ENCODE peak calls at places on chromosomes 4 and X, in eight cellular contexts. One of them, this sample, is unnamed. For H3K9me3 and H3K36me3, the result is how much of the 10 kb centered on the place peaks cover.

GRCh38 chr4:153060191-153060590 is 124.1 kb downstream of the FHDC1 start:
- DNase-seq in astrocyte: no peak
- DNase-seq in endothelial cell of umbilical vein: no peak
- DNase-seq in MM.1S: no peak
- DNase-seq in neural progenitor cell: no peak
- DNase-seq in IMR-90: no peak
- DNase-seq in fibroblast of lung: no peak
- DNase-seq in OCI-LY7: no peak
- DNase-seq in this sample: no peak

GRCh38 chrX:9610774-9611392 is 146.0 kb downstream of the TBL1X start:
- DNase-seq in astrocyte: peak
- DNase-seq in MM.1S: no peak
- DNase-seq in neural progenitor cell: no peak
- DNase-seq in IMR-90: peak
- DNase-seq in OCI-LY7: no peak
- DNase-seq in fibroblast of lung: peak
- DNase-seq in endothelial cell of umbilical vein: peak
- DNase-seq in this sample: no peak

GRCh38 chrX:460823-461640 is 74.3 kb upstream of the PPP2R3B start:
- DNase-seq in neural progenitor cell: no peak
- DNase-seq in MM.1S: no peak
- DNase-seq in endothelial cell of umbilical vein: no peak
- DNase-seq in fibroblast of lung: no peak
- DNase-seq in astrocyte: no peak
- DNase-seq in OCI-LY7: no peak
- DNase-seq in IMR-90: no peak
- DNase-seq in this sample: no peak

GRCh38 chrX:2642791-2643190 is 48.3 kb upstream of the CD99 start:
- DNase-seq in OCI-LY7: no peak
- DNase-seq in astrocyte: peak
- DNase-seq in fibroblast of lung: peak
- DNase-seq in MM.1S: no peak
- DNase-seq in IMR-90: no peak
- DNase-seq in endothelial cell of umbilical vein: no peak
- DNase-seq in neural progenitor cell: no peak
- DNase-seq in this sample: no peak

GRCh38 chr4:36222702-36223101 is 21.6 kb downstream of the ARAP2 start:
- DNase-seq in endothelial cell of umbilical vein: no peak
- DNase-seq in neural progenitor cell: no peak
- DNase-seq in astrocyte: peak
- DNase-seq in OCI-LY7: no peak
- DNase-seq in MM.1S: no peak
- DNase-seq in fibroblast of lung: peak
- DNase-seq in IMR-90: no peak
- DNase-seq in this sample: no peak

GRCh38 chr4:66929748-66930147 is 615.6 kb downstream of the CENPC start:
- DNase-seq in OCI-LY7: no peak
- DNase-seq in astrocyte: no peak
- DNase-seq in MM.1S: no peak
- DNase-seq in neural progenitor cell: no peak
- DNase-seq in endothelial cell of umbilical vein: no peak
- DNase-seq in fibroblast of lung: no peak
- DNase-seq in IMR-90: no peak
- DNase-seq in this sample: no peak

GRCh38 chrX:103099706-103100105 is 6.8 kb upstream of the NXF3 start:
- DNase-seq in MM.1S: no peak
- DNase-seq in OCI-LY7: no peak
- DNase-seq in astrocyte: no peak
- DNase-seq in fibroblast of lung: peak
- DNase-seq in neural progenitor cell: no peak
- DNase-seq in endothelial cell of umbilical vein: no peak
- DNase-seq in IMR-90: no peak
- DNase-seq in this sample: no peak

GRCh38 chr4:135434936-135435335 is 1233.3 kb upstream of the PABPC4L start:
- DNase-seq in MM.1S: no peak
- DNase-seq in IMR-90: no peak
- DNase-seq in astrocyte: no peak
- DNase-seq in OCI-LY7: no peak
- DNase-seq in neural progenitor cell: no peak
- DNase-seq in endothelial cell of umbilical vein: no peak
- DNase-seq in fibroblast of lung: peak
- DNase-seq in this sample: no peak

GRCh38 chr4:52038109-52038912 is at the start of gene SGCB:
- DNase-seq in endothelial cell of umbilical vein: peak
- DNase-seq in OCI-LY7: peak
- DNase-seq in neural progenitor cell: peak
- DNase-seq in MM.1S: peak
- DNase-seq in fibroblast of lung: peak
- DNase-seq in IMR-90: peak
- DNase-seq in astrocyte: peak
- DNase-seq in this sample: no peak

DNA sequence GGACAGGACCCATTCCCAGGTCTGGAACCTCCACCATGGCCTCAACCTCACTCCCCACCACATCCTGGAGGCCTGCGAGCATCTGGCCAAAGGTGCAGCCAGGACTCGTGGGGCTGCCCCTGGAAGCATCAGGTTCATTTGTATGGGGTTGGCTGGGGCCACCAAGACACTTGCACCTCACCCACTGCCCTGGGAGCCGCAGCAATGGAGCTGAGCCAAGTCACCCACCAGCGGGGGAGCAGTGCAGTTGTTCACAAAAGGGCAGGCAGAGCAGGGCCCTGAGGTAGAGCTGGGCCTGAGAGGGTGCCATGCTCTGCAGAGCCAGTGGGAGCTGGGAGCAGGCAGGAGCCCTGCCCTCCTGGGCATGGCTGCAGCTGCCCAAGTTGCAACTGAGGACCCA is 163.5 kb downstream of the FAM47A start:
- DNase-seq in OCI-LY7: no peak
- DNase-seq in IMR-90: no peak
- DNase-seq in fibroblast of lung: no peak
- DNase-seq in astrocyte: no peak
- DNase-seq in neural progenitor cell: no peak
- DNase-seq in MM.1S: no peak
- DNase-seq in endothelial cell of umbilical vein: no peak
- DNase-seq in this sample: no peak
- H3K9me3 ChIP-seq in OCI-LY7: under half
- H3K9me3 ChIP-seq in IMR-90: under half
- H3K9me3 ChIP-seq in fibroblast of lung: under half
- H3K9me3 ChIP-seq in astrocyte: under half
- H3K9me3 ChIP-seq in neural progenitor cell: under half
- H3K9me3 ChIP-seq in MM.1S: under half
- H3K9me3 ChIP-seq in endothelial cell of umbilical vein: under half
- H3K9me3 ChIP-seq in this sample: under half

DNA sequence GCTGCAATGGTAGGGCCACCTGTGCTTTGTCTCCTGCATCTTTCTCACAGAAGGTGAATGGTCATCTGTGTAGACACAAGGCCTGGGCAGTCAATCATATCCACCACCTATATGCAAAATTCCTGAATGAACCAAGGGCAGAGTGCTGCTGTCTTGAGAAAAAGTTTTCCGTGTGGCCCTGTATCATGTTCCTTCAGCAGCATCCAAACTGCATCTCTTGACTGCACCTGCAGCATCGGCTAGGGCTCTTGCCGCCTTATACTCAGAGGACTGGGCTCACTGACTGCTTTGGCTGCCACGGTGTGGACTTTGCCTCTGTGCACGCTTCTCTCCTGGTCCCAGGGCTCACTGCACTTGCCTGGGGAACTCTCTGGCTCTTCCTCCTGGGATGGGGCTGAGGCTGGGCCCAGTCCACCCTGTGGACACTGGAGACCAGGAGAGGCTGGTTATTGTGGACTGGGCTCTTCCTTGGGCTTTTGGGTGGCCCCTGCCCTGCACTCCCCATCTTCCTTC is 39.5 kb upstream of the STS start:
- DNase-seq in endothelial cell of umbilical vein: no peak
- DNase-seq in IMR-90: no peak
- DNase-seq in fibroblast of lung: no peak
- DNase-seq in OCI-LY7: no peak
- DNase-seq in MM.1S: no peak
- DNase-seq in neural progenitor cell: no peak
- DNase-seq in astrocyte: no peak
- DNase-seq in this sample: no peak
- H3K4me2 ChIP-seq in endothelial cell of umbilical vein: no peak
- H3K4me2 ChIP-seq in IMR-90: no peak
- H3K4me2 ChIP-seq in fibroblast of lung: no peak
- H3K4me2 ChIP-seq in OCI-LY7: peak
- H3K4me2 ChIP-seq in MM.1S: no peak
- H3K4me2 ChIP-seq in neural progenitor cell: no peak
- H3K4me2 ChIP-seq in astrocyte: no peak
- H3K4me2 ChIP-seq in this sample: no peak

GRCh38 chr4:188109157-188109755 is at the start of gene TRIML2:
- DNase-seq in OCI-LY7: no peak
- DNase-seq in astrocyte: no peak
- DNase-seq in endothelial cell of umbilical vein: no peak
- DNase-seq in MM.1S: no peak
- DNase-seq in IMR-90: no peak
- DNase-seq in fibroblast of lung: no peak
- DNase-seq in neural progenitor cell: no peak
- DNase-seq in this sample: no peak

GRCh38 chr4:188110741-188111458 is 1.5 kb upstream of the TRIML2 start:
- DNase-seq in MM.1S: no peak
- DNase-seq in endothelial cell of umbilical vein: no peak
- DNase-seq in OCI-LY7: no peak
- DNase-seq in neural progenitor cell: no peak
- DNase-seq in astrocyte: no peak
- DNase-seq in fibroblast of lung: no peak
- DNase-seq in IMR-90: peak
- DNase-seq in this sample: no peak

GRCh38 chr4:188107931-188108843 is 1.2 kb downstream of the TRIML2 start:
- DNase-seq in astrocyte: no peak
- DNase-seq in MM.1S: no peak
- DNase-seq in neural progenitor cell: peak
- DNase-seq in endothelial cell of umbilical vein: no peak
- DNase-seq in fibroblast of lung: peak
- DNase-seq in OCI-LY7: no peak
- DNase-seq in IMR-90: peak
- DNase-seq in this sample: no peak

GRCh38 chr4:188110036-188110435 is 633 bp upstream of the TRIML2 start:
- DNase-seq in IMR-90: no peak
- DNase-seq in fibroblast of lung: no peak
- DNase-seq in OCI-LY7: no peak
- DNase-seq in astrocyte: no peak
- DNase-seq in MM.1S: no peak
- DNase-seq in endothelial cell of umbilical vein: no peak
- DNase-seq in neural progenitor cell: no peak
- DNase-seq in this sample: no peak

GRCh38 chr4:188106454-188106853 is 2.9 kb downstream of the TRIML2 start:
- DNase-seq in neural progenitor cell: no peak
- DNase-seq in OCI-LY7: no peak
- DNase-seq in MM.1S: no peak
- DNase-seq in astrocyte: no peak
- DNase-seq in endothelial cell of umbilical vein: no peak
- DNase-seq in IMR-90: no peak
- DNase-seq in fibroblast of lung: no peak
- DNase-seq in this sample: no peak
- H3K36me3 ChIP-seq in neural progenitor cell: under half
- H3K36me3 ChIP-seq in OCI-LY7: under half
- H3K36me3 ChIP-seq in MM.1S: under half
- H3K36me3 ChIP-seq in astrocyte: under half
- H3K36me3 ChIP-seq in endothelial cell of umbilical vein: under half
- H3K36me3 ChIP-seq in IMR-90: under half
- H3K36me3 ChIP-seq in fibroblast of lung: under half
- H3K36me3 ChIP-seq in this sample: under half

GRCh38 chrX:40327085-40327484 is 229.3 kb upstream of the BCOR start:
- DNase-seq in OCI-LY7: no peak
- DNase-seq in endothelial cell of umbilical vein: no peak
- DNase-seq in astrocyte: no peak
- DNase-seq in MM.1S: no peak
- DNase-seq in fibroblast of lung: no peak
- DNase-seq in IMR-90: no peak
- DNase-seq in neural progenitor cell: no peak
- DNase-seq in this sample: no peak

GRCh38 chrX:40331766-40332165 is 234.0 kb upstream of the BCOR start:
- DNase-seq in MM.1S: no peak
- DNase-seq in neural progenitor cell: no peak
- DNase-seq in IMR-90: no peak
- DNase-seq in endothelial cell of umbilical vein: no peak
- DNase-seq in fibroblast of lung: no peak
- DNase-seq in astrocyte: no peak
- DNase-seq in OCI-LY7: no peak
- DNase-seq in this sample: no peak

GRCh38 chrX:40331353-40331752 is 233.6 kb upstream of the BCOR start:
- DNase-seq in OCI-LY7: no peak
- DNase-seq in MM.1S: no peak
- DNase-seq in fibroblast of lung: no peak
- DNase-seq in IMR-90: no peak
- DNase-seq in endothelial cell of umbilical vein: no peak
- DNase-seq in neural progenitor cell: no peak
- DNase-seq in astrocyte: no peak
- DNase-seq in this sample: no peak

GRCh38 chrX:40326186-40326965 is 228.6 kb upstream of the BCOR start:
- DNase-seq in MM.1S: no peak
- DNase-seq in fibroblast of lung: peak
- DNase-seq in OCI-LY7: no peak
- DNase-seq in neural progenitor cell: no peak
- DNase-seq in astrocyte: peak
- DNase-seq in IMR-90: no peak
- DNase-seq in endothelial cell of umbilical vein: no peak
- DNase-seq in this sample: no peak

DNA sequence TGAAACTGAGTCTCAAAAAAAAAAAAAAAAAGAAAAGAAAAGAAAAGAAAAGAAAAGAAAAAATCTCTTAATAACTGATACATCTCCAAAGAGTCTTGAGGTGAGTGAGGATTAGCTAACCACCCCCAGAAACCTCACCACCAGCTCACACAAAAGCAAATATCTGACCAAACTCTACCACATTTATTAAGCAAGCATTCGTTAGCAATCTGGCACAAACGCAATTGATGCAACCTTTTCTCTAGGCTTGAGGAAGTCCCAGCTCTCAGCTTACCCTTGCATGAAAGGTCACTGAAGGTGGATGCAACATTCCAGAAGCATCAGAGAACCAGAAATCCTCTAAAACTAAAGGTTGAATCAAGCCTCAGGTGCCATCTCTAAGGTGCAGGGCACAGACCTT is 231.9 kb upstream of the BCOR start:
- DNase-seq in MM.1S: no peak
- DNase-seq in astrocyte: no peak
- DNase-seq in fibroblast of lung: no peak
- DNase-seq in IMR-90: no peak
- DNase-seq in endothelial cell of umbilical vein: no peak
- DNase-seq in OCI-LY7: no peak
- DNase-seq in neural progenitor cell: no peak
- DNase-seq in this sample: no peak
- H3K9me3 ChIP-seq in MM.1S: under half
- H3K9me3 ChIP-seq in astrocyte: under half
- H3K9me3 ChIP-seq in fibroblast of lung: under half
- H3K9me3 ChIP-seq in IMR-90: under half
- H3K9me3 ChIP-seq in endothelial cell of umbilical vein: under half
- H3K9me3 ChIP-seq in OCI-LY7: under half
- H3K9me3 ChIP-seq in neural progenitor cell: under half
- H3K9me3 ChIP-seq in this sample: under half

DNA sequence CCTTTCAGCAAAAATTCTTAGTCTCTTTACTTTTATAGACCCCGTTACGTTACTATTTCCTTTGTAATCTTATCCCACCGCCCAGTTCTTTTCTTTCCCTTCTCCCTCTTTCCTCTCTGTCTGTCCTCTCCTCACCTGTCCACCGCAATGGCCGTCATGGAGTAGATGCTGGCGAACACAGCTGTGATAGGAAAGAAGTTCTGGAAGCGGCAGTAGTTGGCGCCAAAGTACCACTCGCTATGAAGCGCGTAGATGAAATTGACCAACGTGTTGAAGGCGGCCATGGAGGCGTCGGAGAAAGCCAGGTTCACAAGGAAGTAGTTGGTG is 829 bp downstream of the TACR3 start:
- DNase-seq in fibroblast of lung: no peak
- DNase-seq in MM.1S: no peak
- DNase-seq in OCI-LY7: no peak
- DNase-seq in endothelial cell of umbilical vein: no peak
- DNase-seq in IMR-90: no peak
- DNase-seq in astrocyte: no peak
- DNase-seq in neural progenitor cell: peak
- DNase-seq in this sample: no peak
- H3K4me2 ChIP-seq in fibroblast of lung: no peak
- H3K4me2 ChIP-seq in MM.1S: no peak
- H3K4me2 ChIP-seq in OCI-LY7: no peak
- H3K4me2 ChIP-seq in endothelial cell of umbilical vein: peak
- H3K4me2 ChIP-seq in IMR-90: no peak
- H3K4me2 ChIP-seq in astrocyte: peak
- H3K4me2 ChIP-seq in neural progenitor cell: peak
- H3K4me2 ChIP-seq in this sample: no peak